ENCODE peak calls at places on chromosomes 12 and 14, in four cellular contexts. X is foreskin keratinocyte, H is smooth muscle cell of the brain vasculature, W is T-helper 9 cell. I is an unnamed sample.

GRCh38 chr14:32050839-32051238 is 26.3 kb upstream of the ARHGAP5 start:
- DNase-seq in X (no peak), W (no peak), H (no peak), I (no peak)

GRCh38 chr12:84362552-84362897 is 550.1 kb downstream of the SLC6A15 start:
- DNase-seq in W (no peak), X (no peak), H (no peak), I (no peak)

GRCh38 chr14:91173221-91173670 is 59.4 kb downstream of the DGLUCY start:
- DNase-seq in X (no peak), W (peak; percentile 74), H (peak; percentile 49), I (peak; percentile 82)

GRCh38 chr14:88688386-88688785 is 104.4 kb downstream of the EML5 start:
- DNase-seq in X (no peak), W (no peak), H (no peak), I (no peak)

GRCh38 chr14:78501901-78502300 is 331.7 kb downstream of the NRXN3 start:
- DNase-seq in W (no peak), H (no peak), X (no peak), I (no peak)

GRCh38 chr12:75632452-75632851 is 121.0 kb upstream of the KRR1 start:
- DNase-seq in W (no peak), X (no peak), H (no peak), I (no peak)

GRCh38 chr14:24710403-24711063 is 76.5 kb upstream of the GZMB start:
- DNase-seq in W (peak; percentile 25), X (no peak), H (peak; percentile 10), I (peak; percentile 36)

GRCh38 chr12:102216086-102216691 is 18.6 kb upstream of the PMCH start:
- DNase-seq in W (no peak), H (no peak), X (no peak), I (peak; percentile 16)

GRCh38 chr14:30559638-30560071 is 697 bp downstream of the G2E3 start:
- DNase-seq in W (no peak), H (no peak), X (no peak), I (no peak)

GRCh38 chr12:8678661-8679111 is 16.1 kb upstream of the MFAP5 start:
- DNase-seq in H (no peak), X (peak; percentile 100), W (no peak), I (no peak)

I was measured in K562.